ENCODE peak calls at places on chromosomes 12 and 14, in seven cellular contexts. I, K, F, D, B, A and M are unnamed samples.

GRCh38 chr14:100156776-100157175 is 2.7 kb downstream of the DEGS2 start:
- DNase-seq in K (no peak), I (no peak), F (no peak), A (no peak), D (no peak), B (no peak), M (no peak)

GRCh38 chr14:53900499-53900898 is 56.1 kb downstream of the BMP4 start:
- DNase-seq in D (no peak), I (peak; percentile 80), K (no peak), A (no peak), B (no peak), F (peak; percentile 35), M (no peak)

GRCh38 chr14:71684323-71684722 is 247.9 kb upstream of the RGS6 start:
- DNase-seq in I (no peak), B (no peak), A (no peak), K (no peak), F (no peak), D (no peak), M (no peak)

GRCh38 chr14:50383618-50384225 is 13.0 kb downstream of the CDKL1 start:
- DNase-seq in B (no peak), A (no peak), K (no peak), D (no peak), I (no peak), F (no peak), M (no peak)

GRCh38 chr12:27542628-27543027 is 18.6 kb downstream of the PPFIBP1 start:
- DNase-seq in D (no peak), B (no peak), I (no peak), A (no peak), F (no peak), K (no peak), M (no peak)

GRCh38 chr14:37591311-37591940 is 3.6 kb downstream of the FOXA1 start:
- DNase-seq in F (peak; percentile 51), B (no peak), K (no peak), I (no peak), A (no peak), D (no peak), M (no peak)

GRCh38 chr14:61812347-61813100 is 50.3 kb downstream of the SNAPC1 start:
- DNase-seq in A (peak; percentile 87), I (no peak), F (no peak), K (no peak), D (no peak), B (no peak), M (no peak)

GRCh38 chr12:75438052-75438754 is 42.4 kb upstream of the GLIPR1 start:
- DNase-seq in B (no peak), F (no peak), I (no peak), A (no peak), K (no peak), D (no peak), M (no peak)

GRCh38 chr12:124109760-124110159 is 136.7 kb downstream of the ZNF664 start:
- DNase-seq in D (no peak), I (no peak), A (peak; percentile 57), B (no peak), K (peak; percentile 49), F (no peak), M (no peak)
- TF ChIP-seq POLR2AphosphoS5 in D (no peak), I (no peak), A (no peak), B (no peak), K (no peak), F (no peak), M (no peak)

DNA sequence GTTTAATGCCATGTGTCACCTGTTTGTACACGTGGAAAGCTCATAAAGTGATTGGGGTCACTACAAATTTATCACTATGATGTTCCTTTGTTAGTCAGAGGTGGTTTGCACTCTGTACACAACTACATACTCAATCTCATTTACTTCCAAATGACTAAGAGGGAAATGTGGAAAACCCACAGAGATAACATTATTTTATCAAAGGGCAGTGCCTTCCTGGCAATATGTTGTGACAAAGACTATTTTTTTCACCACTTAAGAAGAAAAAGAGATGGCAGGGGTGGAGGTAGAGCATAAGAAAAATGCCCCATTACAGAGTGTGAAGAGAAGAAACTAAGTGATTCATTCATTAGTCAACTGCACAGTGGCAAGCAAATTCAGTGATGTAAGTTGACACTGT is 1064.1 kb upstream of the FLRT2 start:
- DNase-seq in D (no peak), F (no peak), K (no peak), I (no peak), B (no peak), A (no peak), M (no peak)
- H3K27ac ChIP-seq in D (no peak overlapping the region), F (no peak overlapping the region), K (no peak overlapping the region), I (no peak overlapping the region), B (no peak overlapping the region), A (no peak overlapping the region), M (no peak overlapping the region)

GRCh38 chr12:30391766-30392366 is 303.8 kb downstream of the IPO8 start:
- DNase-seq in K (no peak), A (no peak), F (no peak), D (no peak), B (no peak), I (no peak), M (no peak)
- H3K9me3 ChIP-seq in K (peaks cover 18% of the 10 kb centered on the region), A (peaks cover 8% of the 10 kb centered on the region), F (peaks cover 6% of the 10 kb centered on the region), D (peaks cover 3% of the 10 kb centered on the region), B (no peaks in the 10 kb centered on the region), I (no peaks in the 10 kb centered on the region), M (peaks cover 24% of the 10 kb centered on the region)

GRCh38 chr14:63438065-63438757 is 105.0 kb downstream of the PPP2R5E start:
- DNase-seq in D (peak; percentile 89), K (peak; percentile 15), B (no peak), A (peak; percentile 71), I (peak; percentile 85), F (peak; percentile 58), M (peak; percentile 13)
- TF ChIP-seq POLR2AphosphoS5 in D (peak; percentile 80), K (no peak), B (peak; percentile 39), A (peak; percentile 65), I (peak; percentile 54), F (peak; percentile 25), M (no peak)

GRCh38 chr12:114396869-114397719 is 8.8 kb downstream of the TBX5 start:
- DNase-seq in A (no peak), B (no peak), I (peak; percentile 40), K (no peak), F (no peak), D (no peak), M (no peak)
- H3K27ac ChIP-seq in A (no peak overlapping the region), B (no peak overlapping the region), I (peak overlapping the region; percentile 15), K (no peak overlapping the region), F (no peak overlapping the region), D (no peak overlapping the region), M (no peak overlapping the region)

GRCh38 chr12:1706284-1707016 is 15.6 kb downstream of the ADIPOR2 start:
- DNase-seq in F (no peak), D (no peak), I (no peak), B (no peak), A (no peak), K (no peak), M (no peak)

GRCh38 chr12:1698638-1699214 is 7.9 kb downstream of the ADIPOR2 start:
- DNase-seq in D (no peak), F (no peak), B (no peak), A (no peak), K (no peak), I (no peak), M (no peak)

GRCh38 chr12:1703771-1704170 is 12.9 kb downstream of the ADIPOR2 start:
- DNase-seq in D (no peak), A (no peak), I (no peak), K (no peak), F (no peak), B (no peak), M (no peak)

GRCh38 chr12:1705774-1706173 is 14.9 kb downstream of the ADIPOR2 start:
- DNase-seq in A (no peak), K (no peak), I (no peak), B (no peak), F (no peak), D (no peak), M (no peak)

GRCh38 chr12:1702708-1703107 is 11.8 kb downstream of the ADIPOR2 start:
- DNase-seq in B (no peak), D (no peak), F (no peak), A (no peak), K (no peak), I (no peak), M (no peak)
- H3K9me3 ChIP-seq in B (no peaks in the 10 kb centered on the region), D (no peaks in the 10 kb centered on the region), F (no peaks in the 10 kb centered on the region), A (no peaks in the 10 kb centered on the region), K (no peaks in the 10 kb centered on the region), I (no peaks in the 10 kb centered on the region), M (peaks cover 2% of the 10 kb centered on the region)

DNA sequence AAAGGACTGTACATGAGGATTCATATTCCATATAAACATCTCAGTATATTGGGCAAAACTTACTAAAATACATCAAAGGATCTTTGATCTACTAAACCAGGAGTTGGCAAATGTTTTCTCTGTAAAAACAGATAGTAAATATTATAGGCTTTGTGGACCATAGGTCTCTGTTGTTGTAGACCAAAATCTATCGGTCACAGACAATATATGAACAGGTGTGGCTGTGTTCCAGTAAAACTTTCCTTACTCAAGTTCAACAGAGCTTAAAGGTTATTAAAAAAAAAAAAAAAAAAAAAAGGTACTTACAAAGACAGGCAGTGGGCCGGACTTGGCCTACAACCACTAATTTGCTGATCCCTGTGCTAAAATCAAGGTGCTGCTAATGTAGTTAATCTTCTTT is 40.3 kb downstream of the PAWR start:
- DNase-seq in B (no peak), A (no peak), I (no peak), K (no peak), D (no peak), F (no peak), M (no peak)
- TF ChIP-seq POLR2AphosphoS5 in B (no peak), A (no peak), I (no peak), K (no peak), D (no peak), F (no peak), M (no peak)

GRCh38 chr12:80590085-80590484 is 117.3 kb upstream of the MYF6 start:
- DNase-seq in A (no peak), D (no peak), I (no peak), F (no peak), K (no peak), B (no peak), M (no peak)

GRCh38 chr12:80593766-80594165 is 113.7 kb upstream of the MYF6 start:
- DNase-seq in K (no peak), A (no peak), B (no peak), I (no peak), D (no peak), F (no peak), M (no peak)

GRCh38 chr12:80589091-80589490 is 118.3 kb upstream of the MYF6 start:
- DNase-seq in I (no peak), K (no peak), A (no peak), B (no peak), F (no peak), D (no peak), M (no peak)
- H3K27ac ChIP-seq in I (no peak overlapping the region), K (no peak overlapping the region), A (no peak overlapping the region), B (no peak overlapping the region), F (no peak overlapping the region), D (no peak overlapping the region), M (no peak overlapping the region)

GRCh38 chr12:52083638-52083996 is 4.1 kb downstream of the SMIM41 start:
- DNase-seq in F (no peak), A (no peak), K (no peak), I (no peak), B (no peak), D (no peak), M (no peak)
- H3K9me3 ChIP-seq in F (no peaks in the 10 kb centered on the region), A (no peaks in the 10 kb centered on the region), K (no peaks in the 10 kb centered on the region), I (no peaks in the 10 kb centered on the region), B (no peaks in the 10 kb centered on the region), D (no peaks in the 10 kb centered on the region), M (no peaks in the 10 kb centered on the region)